ENCODE peak calls at places on chromosomes 12 and 14, in five cellular contexts. K is T-cell, N is neuronal stem cell, T is GM12865, E is DMS79. V is an unnamed sample.
A peak's percentile ranks its signal among the peaks of the same experiment; 100 is the strongest.

GRCh38 chr12:128021561-128021960 is 245.4 kb upstream of the TMEM132C start:
- DNase-seq in E (no peak), T (no peak), N (no peak), K (no peak), V (no peak)

GRCh38 chr14:89219056-89219455 is 198.0 kb downstream of the FOXN3 start:
- DNase-seq in N (no peak), K (no peak), E (no peak), T (no peak), V (no peak)

GRCh38 chr12:124053855-124054254 is 80.8 kb downstream of the ZNF664 start:
- DNase-seq in N (peak; percentile 51), T (peak; percentile 57), K (no peak), E (peak; percentile 72), V (no peak)

GRCh38 chr12:40002178-40003169 is 103.4 kb downstream of the SLC2A13 start:
- DNase-seq in N (no peak), K (no peak), E (no peak), T (no peak), V (no peak)

GRCh38 chr14:51205486-51205885 is 34.6 kb upstream of the TMX1 start:
- DNase-seq in K (no peak), N (no peak), T (no peak), E (no peak), V (no peak)

GRCh38 chr14:52802597-52802996 is 11.2 kb upstream of the GNPNAT1 start:
- DNase-seq in N (no peak), E (no peak), T (no peak), K (no peak), V (no peak)

GRCh38 chr14:104106471-104106991 is 21.0 kb downstream of the ASPG start:
- DNase-seq in T (no peak), E (no peak), K (no peak), N (no peak), V (no peak)

GRCh38 chr12:11958216-11959091 is 112.3 kb upstream of the BCL2L14 start:
- DNase-seq in E (no peak), T (peak; percentile 79), N (no peak), K (no peak), V (no peak)

GRCh38 chr12:115341442-115341841 is 657.5 kb upstream of the TBX3 start:
- DNase-seq in E (no peak), T (peak; percentile 59), N (no peak), K (no peak), V (no peak)

GRCh38 chr12:120249875-120250795 is 15.4 kb downstream of the PXN start:
- DNase-seq in E (no peak), N (no peak), K (no peak), T (peak; percentile 71), V (no peak)

GRCh38 chr14:57352771-57353170 is 37.6 kb upstream of the NAA30 start:
- DNase-seq in E (no peak), N (no peak), K (no peak), T (no peak), V (no peak)

GRCh38 chr12:77845831-77846230 is 15.1 kb downstream of the NAV3 start:
- DNase-seq in E (peak; percentile 47), K (no peak), T (no peak), N (no peak), V (no peak)

GRCh38 chr14:39322807-39323206 is 89.1 kb downstream of the MIA2 start:
- DNase-seq in K (no peak), E (no peak), T (no peak), N (no peak), V (no peak)

GRCh38 chr14:34051966-34052657 is 101.2 kb upstream of the EGLN3 start:
- DNase-seq in T (peak; percentile 56), N (no peak), E (no peak), K (no peak), V (no peak)

GRCh38 chr14:34781242-34781641 is 66.8 kb upstream of the CFL2 start:
- DNase-seq in E (no peak), K (no peak), N (no peak), T (peak; percentile 6), V (no peak)

GRCh38 chr12:129304532-129304931 is 451.3 kb downstream of the GLT1D1 start:
- DNase-seq in N (no peak), K (no peak), T (no peak), E (no peak), V (no peak)

GRCh38 chr12:97672870-97673269 is 210.3 kb downstream of the RMST start:
- DNase-seq in T (no peak), N (no peak), K (no peak), E (no peak), V (no peak)

GRCh38 chr12:19573866-19574265 is 134.6 kb downstream of the AEBP2 start:
- DNase-seq in E (no peak), N (no peak), K (no peak), T (no peak), V (no peak)

GRCh38 chr12:127537070-127537469 is 729.9 kb upstream of the TMEM132C start:
- DNase-seq in T (no peak), E (no peak), K (no peak), N (no peak), V (no peak)